ENCODE peak calls at places on chromosomes 6 and 20, in four cellular contexts. L is pancreas; T is heart right ventricle; M is effector memory CD4-positive, alpha-beta T cell. G is an unnamed sample. For H3K4me1, the result is how much of the 10 kb centered on the place peaks cover.

GRCh38 chr6:29705389-29706231 is 17.6 kb upstream of the HLA-F start:
- DNase-seq in L (peak), T (peak), M (no peak), G (no peak)

GRCh38 chr6:408148-408547 is 16.6 kb downstream of the IRF4 start:
- DNase-seq in L (no peak), T (no peak), M (no peak), G (no peak)

GRCh38 chr6:39256294-39256693 is 27.0 kb upstream of the KCNK5 start:
- DNase-seq in L (no peak), T (no peak), M (no peak), G (no peak)

GRCh38 chr6:7535498-7535897 is 6.0 kb upstream of the DSP start:
- DNase-seq in L (no peak), T (no peak), M (no peak), G (no peak)

GRCh38 chr6:14841901-14842421 is 403.9 kb upstream of the JARID2 start:
- DNase-seq in L (no peak), T (no peak), M (no peak), G (no peak)

GRCh38 chr6:16687045-16687444 is 74.2 kb downstream of the ATXN1 start:
- DNase-seq in L (no peak), T (no peak), M (no peak), G (no peak)

GRCh38 chr6:82570083-82570482 is 206.5 kb downstream of the TPBG start:
- DNase-seq in L (no peak), T (no peak), M (no peak), G (no peak)

GRCh38 chr6:18182568-18182967 is 27.3 kb downstream of the KDM1B start:
- DNase-seq in L (no peak), T (no peak), M (no peak), G (no peak)

GRCh38 chr6:44116643-44117382 is 10.4 kb downstream of the MRPL14 start:
- DNase-seq in L (peak), T (no peak), M (no peak), G (no peak)

GRCh38 chr6:15956205-15957106 is 172.4 kb upstream of the MYLIP start:
- DNase-seq in L (no peak), T (no peak), M (no peak), G (no peak)

GRCh38 chr20:50229156-50229605 is 38.6 kb downstream of the CEBPB start:
- DNase-seq in L (no peak), T (no peak), M (no peak), G (no peak)

GRCh38 chr6:33599413-33599911 is 19.4 kb upstream of the BAK1 start:
- DNase-seq in L (no peak), T (no peak), M (no peak), G (no peak)

GRCh38 chr6:132401941-132402275 is 633 bp upstream of the MOXD1 start:
- DNase-seq in L (no peak), T (no peak), M (no peak), G (no peak)

GRCh38 chr6:132286298-132287019 is 114.8 kb downstream of the MOXD1 start:
- DNase-seq in L (no peak), T (no peak), M (no peak), G (no peak)

GRCh38 chr6:104126621-104127020 is 733.1 kb downstream of the HACE1 start:
- DNase-seq in L (no peak), T (no peak), M (no peak), G (no peak)

GRCh38 chr20:3784863-3785239 is 1.7 kb downstream of the CENPB start:
- DNase-seq in L (no peak), T (no peak), M (no peak), G (no peak)

GRCh38 chr6:108294787-108295625 is at the start of gene AFG1L:
- DNase-seq in L (peak), T (peak), M (peak), G (peak)

GRCh38 chr6:170440437-170440836 is 112.7 kb downstream of the PSMB1 start:
- DNase-seq in L (no peak), T (no peak), M (no peak), G (no peak)

GRCh38 chr6:144646066-144646800 is 361.1 kb downstream of the UTRN start:
- DNase-seq in L (no peak), T (no peak), M (no peak), G (no peak)

GRCh38 chr6:120005292-120005976 is 655.9 kb upstream of the MAN1A1 start:
- DNase-seq in L (no peak), T (no peak), M (no peak), G (no peak)

GRCh38 chr6:81895511-81896185 is 143.2 kb upstream of the TENT5A start:
- DNase-seq in L (no peak), T (no peak), M (no peak), G (no peak)

GRCh38 chr6:44373051-44373450 is 14.5 kb upstream of the CDC5L start:
- DNase-seq in L (no peak), T (no peak), M (no peak), G (no peak)

GRCh38 chr6:157885211-157885788 is 62.3 kb downstream of the SNX9 start:
- DNase-seq in L (no peak), T (no peak), M (peak), G (peak)

GRCh38 chr6:93419304-93420162 is at the start of gene EPHA7:
- DNase-seq in L (peak), T (peak), M (no peak), G (no peak)

GRCh38 chr20:49392745-49393144 is 89.7 kb downstream of the KCNB1 start:
- DNase-seq in L (peak), T (no peak), M (no peak), G (no peak)

GRCh38 chr6:5076931-5077330 is 8.2 kb upstream of the PPP1R3G start:
- DNase-seq in L (no peak), T (no peak), M (no peak), G (no peak)

GRCh38 chr6:52517502-52518278 is 59.2 kb downstream of the TRAM2 start:
- DNase-seq in L (peak), T (peak), M (no peak), G (no peak)

DNA sequence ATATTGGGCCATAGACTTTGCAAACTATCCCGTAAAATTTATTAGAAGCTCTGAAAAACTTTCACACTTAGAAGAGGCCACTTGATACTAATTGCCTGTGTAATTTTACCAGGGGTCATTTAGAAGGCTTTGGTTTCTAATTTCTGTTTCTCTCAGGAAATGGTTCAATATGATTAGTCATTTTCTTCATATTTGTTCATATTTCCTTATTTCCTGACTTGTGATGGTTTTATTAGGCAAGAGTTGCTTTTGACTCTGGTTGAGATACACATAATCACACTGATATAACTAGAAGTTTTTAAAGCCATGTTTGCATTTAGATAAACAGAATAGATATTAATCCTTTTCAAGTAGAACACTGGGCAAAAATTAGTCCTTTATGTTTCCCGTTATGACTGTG is 11.8 kb upstream of the HBS1L start:
- DNase-seq in L (no peak), T (no peak), M (no peak), G (no peak)
- H3K27ac ChIP-seq in L (no peak), T (no peak), M (no peak), G (no peak)

GRCh38 chr6:156719720-156720563 is 57.2 kb upstream of the ARID1B start:
- DNase-seq in L (peak), T (peak), M (peak), G (peak)
- H3K4me1 ChIP-seq in L (under half), T (under half), M (under half), G (under half)

GRCh38 chr6:109949281-109950065 is 28.6 kb upstream of the GPR6 start:
- DNase-seq in L (no peak), T (no peak), M (no peak), G (no peak)

GRCh38 chr6:109947001-109947400 is 31.1 kb upstream of the GPR6 start:
- DNase-seq in L (no peak), T (no peak), M (no peak), G (no peak)

GRCh38 chr6:109945091-109945490 is 33.0 kb upstream of the GPR6 start:
- DNase-seq in L (no peak), T (no peak), M (no peak), G (no peak)

GRCh38 chr6:109939654-109940053 is 38.5 kb upstream of the GPR6 start:
- DNase-seq in L (no peak), T (no peak), M (no peak), G (no peak)

GRCh38 chr6:109944448-109944847 is 33.7 kb upstream of the GPR6 start:
- DNase-seq in L (no peak), T (no peak), M (no peak), G (no peak)
- H3K4me3 ChIP-seq in L (no peak), T (no peak), M (no peak), G (no peak)

DNA sequence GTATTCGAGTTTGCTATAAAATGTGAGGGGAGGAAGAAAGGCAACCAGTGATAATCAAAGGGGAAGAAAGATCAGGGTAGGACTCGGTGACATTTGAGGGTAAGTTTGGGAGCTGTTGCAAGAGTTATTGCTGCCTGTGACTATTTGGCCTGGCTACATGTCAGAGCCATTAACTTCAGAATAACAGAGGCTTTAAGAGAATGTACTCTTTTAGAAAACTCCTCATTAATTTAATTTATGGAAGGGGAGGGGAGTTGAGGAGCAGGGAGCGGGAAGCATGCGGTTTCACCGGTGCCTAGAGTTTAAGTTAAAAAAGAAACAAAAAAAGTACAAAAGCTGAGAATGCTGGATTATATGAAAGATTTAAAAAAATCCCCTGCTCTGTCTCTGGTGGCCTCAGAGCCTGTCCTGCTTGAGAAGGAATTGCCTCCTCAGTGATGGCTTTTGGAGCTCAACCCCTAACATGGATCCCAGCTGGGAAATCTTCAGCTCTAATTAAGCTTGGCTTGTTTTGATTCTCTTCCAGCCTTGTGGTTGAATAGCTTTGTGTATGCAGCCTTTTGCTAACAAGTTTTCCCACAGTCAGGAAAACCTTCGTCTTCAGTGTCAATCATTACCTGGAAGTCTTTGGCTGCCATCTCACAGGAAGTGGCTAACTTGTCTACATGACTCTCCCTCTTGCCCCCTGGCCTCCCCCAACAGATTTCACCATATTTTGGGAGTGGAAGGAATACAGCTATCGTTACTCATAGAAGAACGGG is 238.2 kb downstream of the SOX4 start:
- DNase-seq in L (no peak), T (no peak), M (no peak), G (no peak)
- H3K27ac ChIP-seq in L (no peak), T (no peak), M (no peak), G (no peak)

GRCh38 chr20:297098-297924 is at the start of gene ZCCHC3:
- DNase-seq in L (peak), T (peak), M (peak), G (peak)
- H3K4me1 ChIP-seq in L (under half), T (under half), M (under half), G (under half)

DNA sequence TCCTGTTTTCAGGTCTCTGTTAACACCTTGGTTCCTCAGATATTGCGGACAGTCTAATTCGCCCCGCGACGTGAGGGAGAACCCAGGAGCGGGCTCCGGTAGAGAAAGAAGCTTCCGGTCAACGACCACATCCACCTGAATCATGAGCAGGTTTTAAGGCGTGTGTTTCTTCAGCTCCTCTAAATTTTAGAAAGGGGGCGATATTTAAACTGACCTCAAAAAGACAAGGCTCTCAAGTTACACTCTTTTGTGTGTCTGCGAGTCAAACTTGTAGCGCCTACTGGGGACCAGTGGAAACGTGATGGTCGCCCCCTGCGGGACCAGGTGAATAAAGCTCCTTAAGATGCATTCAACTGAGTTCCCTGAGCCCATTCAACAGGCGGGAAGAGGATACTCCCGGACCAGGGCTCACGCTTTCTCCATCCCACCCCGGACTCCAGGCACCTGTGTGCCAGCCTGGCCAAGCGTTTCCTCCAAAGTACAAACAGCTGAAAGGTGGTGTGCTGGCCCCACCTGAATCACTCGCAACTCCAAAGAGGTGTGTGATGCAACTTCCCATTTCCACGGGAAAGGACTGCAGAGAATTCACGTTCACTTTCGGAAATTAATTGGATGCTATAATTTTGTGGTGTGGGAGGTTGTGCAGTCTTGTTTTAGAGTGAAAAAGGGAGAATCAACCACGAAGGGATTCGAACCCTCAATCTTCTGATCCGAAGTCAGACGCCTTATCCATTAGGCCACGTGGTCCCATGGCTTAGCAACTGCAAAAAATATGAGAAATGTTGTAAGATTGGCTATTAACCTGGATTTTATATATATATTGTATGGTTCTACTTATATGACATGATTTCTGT is 17.0 kb downstream of the GPX5 start:
- DNase-seq in L (peak), T (no peak), M (no peak), G (peak)
- H3K4me3 ChIP-seq in L (no peak), T (no peak), M (peak), G (peak)

DNA sequence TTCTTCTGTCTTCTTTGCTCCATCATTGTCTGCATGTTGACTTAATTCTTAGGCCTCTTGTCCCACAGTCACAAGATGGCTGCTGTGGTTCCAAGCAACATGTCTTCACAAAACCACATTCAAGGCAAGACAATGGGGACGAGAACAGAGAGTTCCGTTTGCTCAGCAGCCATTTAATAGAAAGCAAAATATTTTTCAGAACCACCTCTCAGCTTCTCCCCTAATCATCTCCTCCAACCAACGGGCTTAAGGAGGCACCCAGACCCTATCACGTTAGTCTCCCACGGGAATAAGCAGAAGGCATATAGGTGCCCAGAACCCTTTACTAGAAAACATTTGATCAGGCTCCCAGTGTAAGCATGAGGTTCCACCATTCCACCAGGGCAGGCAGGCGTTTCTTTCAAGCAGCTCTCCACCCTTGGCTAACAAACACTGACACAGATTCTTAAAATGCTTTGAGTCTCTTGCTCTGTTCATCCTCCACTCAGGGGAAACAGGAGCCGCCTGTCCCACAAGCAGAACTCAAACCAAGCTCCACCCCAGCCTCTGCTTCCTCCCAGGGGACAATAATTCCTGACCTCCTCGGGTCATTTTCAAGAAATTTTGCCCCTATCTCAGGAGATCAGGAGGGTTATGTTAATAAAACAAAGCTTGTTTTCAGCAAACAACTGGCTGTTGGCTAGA is 19.0 kb downstream of the BMP7 start:
- DNase-seq in L (no peak), T (no peak), M (no peak), G (no peak)
- H3K27ac ChIP-seq in L (no peak), T (no peak), M (no peak), G (no peak)

GRCh38 chr6:167410510-167410909 is 85.6 kb downstream of the TTLL2 start:
- DNase-seq in L (no peak), T (no peak), M (no peak), G (no peak)
- H3K4me1 ChIP-seq in L (under half), T (under half), M (under half), G (under half)

G was measured in CD8-positive, alpha-beta memory T cell.